ENCODE peak calls at places on chromosome 9, in ten cellular contexts. O is left lung; I is CD8-positive, alpha-beta T cell; W is heart left ventricle; M is RWPE2; J is A549; X is body of pancreas; Y is PC-3; F is pancreas; G is K562. U is an unnamed sample. For H3K4me1, the result is how much of the 10 kb centered on the place peaks cover.

GRCh38 chr9:114719290-114719689 is 37.3 kb upstream of the TEX48 start:
- ATAC-seq in W (no peak), O (no peak), F (no peak), I (no peak), X (no peak), G (no peak), Y (peak), M (no peak), J (no peak), U (no peak)

GRCh38 chr9:99176527-99177013 is 45.2 kb downstream of the ALG2 start:
- ATAC-seq in M (no peak), G (no peak), F (peak), J (no peak), I (no peak), Y (no peak), O (no peak), W (no peak), X (peak), U (no peak)

GRCh38 chr9:90808890-90809685 is 7.5 kb downstream of the SYK start:
- ATAC-seq in I (no peak), X (no peak), F (peak), Y (no peak), M (no peak), J (no peak), W (peak), O (peak), G (no peak), U (no peak)

GRCh38 chr9:89428901-89429890 is 68.7 kb downstream of the SEMA4D start:
- ATAC-seq in I (peak), M (no peak), G (peak), F (no peak), Y (no peak), W (no peak), J (no peak), O (no peak), X (no peak), U (no peak)

GRCh38 chr9:75064307-75065025 is 23.5 kb downstream of the NMRK1 start:
- ATAC-seq in O (no peak), W (peak), F (peak), X (no peak), M (no peak), G (no peak), Y (peak), J (no peak), I (no peak), U (no peak)

GRCh38 chr9:130576176-130576575 is 3.2 kb upstream of the FUBP3 start:
- ATAC-seq in Y (no peak), M (no peak), O (no peak), W (no peak), F (no peak), J (no peak), I (no peak), X (no peak), G (peak), U (no peak)

GRCh38 chr9:104758974-104759373 is 5.0 kb upstream of the NIPSNAP3B start:
- ATAC-seq in F (no peak), G (no peak), X (no peak), O (no peak), I (no peak), Y (no peak), W (peak), J (no peak), M (no peak), U (no peak)

GRCh38 chr9:7094576-7094975 is 336.8 kb downstream of the KDM4C start:
- ATAC-seq in F (no peak), M (no peak), W (no peak), O (no peak), Y (no peak), X (no peak), J (no peak), I (no peak), G (no peak), U (no peak)

GRCh38 chr9:130707225-130707976 is 13.8 kb downstream of the EXOSC2 start:
- ATAC-seq in O (peak), F (peak), G (peak), M (peak), Y (peak), J (peak), X (peak), I (peak), W (no peak), U (no peak)

GRCh38 chr9:14752271-14752670 is 29.7 kb upstream of the CER1 start:
- ATAC-seq in Y (no peak), F (no peak), G (no peak), W (no peak), J (no peak), M (no peak), O (no peak), X (no peak), I (no peak), U (no peak)

GRCh38 chr9:31873717-31874116 is 510.7 kb upstream of the ACO1 start:
- ATAC-seq in F (no peak), Y (no peak), X (no peak), M (no peak), J (no peak), O (no peak), G (no peak), W (no peak), I (no peak), U (no peak)

GRCh38 chr9:85079374-85079773 is 409.8 kb downstream of the NTRK2 start:
- ATAC-seq in Y (no peak), O (no peak), F (no peak), X (no peak), I (no peak), J (no peak), G (no peak), W (no peak), M (no peak), U (no peak)

GRCh38 chr9:93121316-93122241 is 12.5 kb downstream of the NINJ1 start:
- ATAC-seq in Y (no peak), G (no peak), O (no peak), J (no peak), I (no peak), F (no peak), X (no peak), M (no peak), W (no peak), U (no peak)

GRCh38 chr9:113416149-113416726 is 5.7 kb downstream of the C9orf43 start:
- ATAC-seq in M (no peak), G (peak), O (peak), W (no peak), F (peak), J (no peak), I (no peak), X (no peak), Y (no peak), U (no peak)

GRCh38 chr9:131849391-131849790 is 109.5 kb upstream of the RAPGEF1 start:
- ATAC-seq in M (no peak), Y (no peak), F (no peak), J (no peak), X (no peak), W (no peak), I (no peak), O (no peak), G (no peak), U (no peak)

GRCh38 chr9:5652810-5653209 is 23.9 kb downstream of the RIC1 start:
- ATAC-seq in G (no peak), O (no peak), X (no peak), I (no peak), M (no peak), F (no peak), Y (no peak), J (no peak), W (no peak), U (no peak)

GRCh38 chr9:136429075-136429628 is 10.5 kb downstream of the INPP5E start:
- ATAC-seq in J (no peak), F (no peak), I (no peak), O (no peak), G (no peak), W (peak), M (no peak), X (no peak), Y (no peak), U (no peak)

GRCh38 chr9:131421691-131422090 is 27.8 kb downstream of the PRRC2B start:
- ATAC-seq in O (no peak), F (no peak), W (no peak), J (no peak), I (no peak), Y (no peak), M (no peak), X (no peak), G (no peak), U (no peak)

GRCh38 chr9:98916660-98917059 is 27.0 kb upstream of the COL15A1 start:
- ATAC-seq in J (no peak), X (no peak), M (no peak), I (no peak), Y (no peak), O (peak), W (peak), G (peak), F (peak), U (peak)

GRCh38 chr9:4207881-4208615 is 91.8 kb downstream of the GLIS3 start:
- ATAC-seq in X (peak), J (no peak), O (no peak), G (no peak), I (no peak), M (no peak), Y (no peak), F (peak), W (peak), U (peak)

GRCh38 chr9:121336705-121337104 is 33.3 kb downstream of the STOM start:
- ATAC-seq in O (no peak), J (no peak), G (no peak), M (no peak), I (no peak), X (no peak), F (no peak), W (no peak), Y (no peak), U (no peak)

GRCh38 chr9:118230319-118230718 is 526.1 kb downstream of the TLR4 start:
- ATAC-seq in F (no peak), J (no peak), X (no peak), Y (no peak), M (peak), I (no peak), G (no peak), O (no peak), W (no peak), U (no peak)

GRCh38 chr9:116238225-116238624 is 84.6 kb downstream of the PAPPA start:
- ATAC-seq in X (peak), M (peak), F (peak), Y (no peak), G (no peak), I (no peak), W (no peak), J (peak), O (peak), U (no peak)

GRCh38 chr9:75993434-75993833 is 103.0 kb downstream of the PCSK5 start:
- ATAC-seq in F (no peak), G (no peak), W (peak), X (no peak), J (no peak), O (no peak), Y (no peak), I (no peak), M (peak), U (no peak)

GRCh38 chr9:114282926-114283325 is 40.0 kb upstream of the ORM1 start:
- ATAC-seq in X (no peak), M (peak), Y (no peak), F (no peak), O (no peak), J (peak), G (peak), I (peak), W (no peak), U (no peak)

GRCh38 chr9:89179535-89179919 is 909 bp upstream of the SHC3 start:
- ATAC-seq in F (peak), O (peak), W (peak), J (peak), X (no peak), M (peak), Y (peak), G (no peak), I (no peak), U (peak)

GRCh38 chr9:127829205-127829935 is 25.1 kb downstream of the ENG start:
- ATAC-seq in X (no peak), Y (no peak), O (no peak), J (no peak), W (no peak), I (no peak), G (no peak), M (no peak), F (no peak), U (no peak)

GRCh38 chr9:127837346-127837745 is 17.1 kb downstream of the ENG start:
- ATAC-seq in W (no peak), J (no peak), O (no peak), I (no peak), Y (no peak), G (no peak), X (no peak), M (no peak), F (no peak), U (no peak)

GRCh38 chr9:127832248-127832647 is 22.2 kb downstream of the ENG start:
- ATAC-seq in W (no peak), X (peak), I (peak), F (no peak), M (no peak), O (no peak), Y (no peak), G (no peak), J (no peak), U (no peak)

GRCh38 chr9:127835930-127836586 is 18.4 kb downstream of the ENG start:
- ATAC-seq in F (peak), I (no peak), O (peak), G (peak), M (no peak), X (no peak), Y (no peak), W (peak), J (no peak), U (no peak)

DNA sequence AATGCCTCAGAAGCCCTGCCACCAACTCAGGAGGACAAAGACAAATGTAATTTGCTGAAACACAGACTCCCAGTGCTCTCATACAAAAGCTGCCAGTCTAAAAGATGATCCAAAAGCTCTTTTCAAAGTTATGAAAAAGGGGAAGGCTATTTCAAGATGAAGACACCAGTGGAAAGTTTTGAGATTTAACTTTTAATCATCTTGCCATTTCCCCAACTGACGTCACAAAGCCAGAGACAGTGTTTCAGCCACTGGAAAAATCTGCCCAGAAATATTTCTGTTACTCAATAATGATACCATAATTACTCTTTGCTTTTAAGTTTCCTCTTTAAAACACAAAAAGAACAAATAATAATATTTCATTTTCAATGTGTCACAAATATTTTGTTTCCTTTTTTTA is 20.9 kb downstream of the ENG start:
- ATAC-seq in M (no peak), F (no peak), O (no peak), J (no peak), I (no peak), W (no peak), X (no peak), Y (no peak), G (no peak), U (peak)
- H3K27ac ChIP-seq in M (no peak), F (no peak), O (peak), J (no peak), I (no peak), W (peak), X (no peak), Y (no peak), G (no peak), U (peak)

GRCh38 chr9:94824401-94824800 is 97.9 kb downstream of the AOPEP start:
- ATAC-seq in G (no peak), J (no peak), O (peak), X (no peak), Y (no peak), I (no peak), M (no peak), W (no peak), F (no peak), U (no peak)
- H3K4me1 ChIP-seq in G (under half), J (half or more), O (under half), X (under half), Y (under half), I (under half), M (under half), W (under half), F (under half), U (under half)

GRCh38 chr9:124858330-124859046 is 3.3 kb downstream of the RPL35 start:
- ATAC-seq in G (no peak), I (no peak), M (no peak), W (no peak), J (no peak), X (no peak), O (no peak), Y (no peak), F (no peak), U (no peak)
- TF ChIP-seq CTCF in G (peak), I (no peak), M (no peak), W (no peak), J (no peak), X (no peak), O (no peak), Y (peak), F (no peak), U (no peak)

GRCh38 chr9:109313351-109313750 is 7.5 kb downstream of the EPB41L4B start:
- ATAC-seq in W (no peak), J (no peak), F (no peak), M (no peak), G (no peak), O (no peak), Y (no peak), I (no peak), X (no peak), U (no peak)

GRCh38 chr9:109314011-109314531 is 6.8 kb downstream of the EPB41L4B start:
- ATAC-seq in I (no peak), O (peak), X (no peak), M (no peak), W (no peak), F (no peak), J (no peak), G (no peak), Y (no peak), U (no peak)

GRCh38 chr9:109317311-109317978 is 3.4 kb downstream of the EPB41L4B start:
- ATAC-seq in I (no peak), M (no peak), X (no peak), Y (no peak), F (no peak), J (no peak), W (no peak), O (no peak), G (no peak), U (no peak)

GRCh38 chr9:109315889-109316640 is 4.8 kb downstream of the EPB41L4B start:
- ATAC-seq in M (peak), X (peak), J (peak), O (peak), W (peak), Y (peak), F (peak), I (no peak), G (no peak), U (peak)

DNA sequence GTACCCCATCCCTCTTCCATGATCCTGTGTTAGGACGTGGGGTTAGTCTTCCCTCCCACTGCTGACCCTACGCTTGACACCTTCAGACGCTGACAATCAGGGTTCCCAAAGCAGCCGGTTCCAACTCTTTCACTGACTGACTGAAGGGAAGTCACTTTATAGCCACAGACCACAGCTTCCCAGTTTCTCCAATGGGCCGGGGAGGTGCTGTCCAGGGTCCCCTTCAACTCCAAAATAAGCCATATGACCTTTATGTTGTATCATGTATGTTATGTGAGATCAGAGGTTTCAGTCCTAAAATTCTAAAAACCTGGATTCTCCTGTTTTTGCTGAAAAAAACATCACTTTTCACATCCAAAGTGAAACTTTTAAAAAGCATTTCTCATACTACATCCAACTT is 5.4 kb downstream of the EPB41L4B start:
- ATAC-seq in I (no peak), F (no peak), G (no peak), X (no peak), O (no peak), W (no peak), J (no peak), Y (no peak), M (no peak), U (no peak)
- H3K27ac ChIP-seq in I (no peak), F (peak), G (no peak), X (no peak), O (no peak), W (no peak), J (peak), Y (peak), M (peak), U (no peak)

DNA sequence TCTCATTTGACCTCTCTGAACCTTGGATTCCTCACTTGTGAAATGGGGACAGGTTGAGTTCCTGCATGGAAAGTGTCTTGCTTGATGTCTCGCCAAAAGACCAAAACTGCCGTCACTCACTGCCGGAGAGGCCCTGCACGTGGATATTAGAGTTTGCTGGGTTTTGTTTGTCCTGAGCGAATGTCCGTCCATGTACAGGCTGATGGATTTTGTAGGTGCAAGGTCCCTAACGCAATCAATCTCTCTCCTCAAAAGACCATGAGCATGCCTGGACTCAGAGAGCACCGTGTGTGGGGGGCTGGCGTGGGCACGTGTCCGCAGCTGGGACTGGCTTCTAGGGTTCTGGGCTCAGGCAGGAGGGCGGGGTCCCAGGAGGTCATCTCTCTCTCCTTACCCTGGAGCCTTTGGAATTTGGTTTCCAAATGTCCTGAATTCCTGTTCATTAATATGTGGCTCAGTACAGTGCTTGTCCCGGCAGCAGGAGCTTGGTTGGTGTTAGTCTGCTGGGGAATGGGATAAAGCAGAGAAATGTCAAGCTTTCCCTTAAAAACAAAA is 146.0 kb upstream of the IER5L start:
- ATAC-seq in O (no peak), F (no peak), I (no peak), W (no peak), G (no peak), X (no peak), M (no peak), J (no peak), Y (no peak), U (no peak)
- H3K4me1 ChIP-seq in O (under half), F (under half), I (under half), W (half or more), G (under half), X (under half), M (under half), J (under half), Y (under half), U (under half)

U was measured in gastroesophageal sphincter.